ENCODE peak calls at places on chromosomes 7 and 10, in ten cellular contexts. Q is mesendoderm; B is lower lobe of right lung; D is Peyer's patch; H is CD8-positive, alpha-beta T cell; L is cardiac muscle cell; Y is NB4; M is CD4-positive, CD25-positive, alpha-beta regulatory T cell; V is adrenal gland; W is NT2/D1. A is an unnamed sample.

GRCh38 chr7:5139998-5140397 is 50.0 kb upstream of the WIPI2 start:
- DNase-seq in Q (peak), B (no peak), D (no peak), H (no peak), L (peak), Y (peak), M (no peak), V (peak), W (peak), A (no peak)

GRCh38 chr10:19629559-19629958 is 186.7 kb upstream of the PLXDC2 start:
- DNase-seq in Q (peak), B (peak), D (no peak), H (no peak), L (peak), Y (peak), M (no peak), V (peak), W (no peak), A (no peak)

GRCh38 chr7:92794846-92795245 is 41.5 kb downstream of the CDK6 start:
- DNase-seq in Q (no peak), B (no peak), D (no peak), H (no peak), L (no peak), Y (no peak), M (no peak), V (no peak), W (no peak), A (no peak)

GRCh38 chr7:129401228-129401967 is 32.8 kb upstream of the STRIP2 start:
- DNase-seq in Q (peak), B (no peak), D (no peak), H (no peak), L (no peak), Y (peak), M (no peak), V (no peak), W (no peak), A (no peak)

GRCh38 chr7:106285801-106286492 is 1.2 kb upstream of the NAMPT start:
- DNase-seq in Q (no peak), B (no peak), D (no peak), H (no peak), L (peak), Y (peak), M (peak), V (peak), W (no peak), A (peak)

GRCh38 chr7:55526770-55527169 is 45.5 kb downstream of the VOPP1 start:
- DNase-seq in Q (peak), B (no peak), D (no peak), H (no peak), L (no peak), Y (peak), M (no peak), V (no peak), W (peak), A (no peak)

GRCh38 chr10:77756319-77757232 is 119.0 kb upstream of the KCNMA1 start:
- DNase-seq in Q (peak), B (no peak), D (no peak), H (no peak), L (peak), Y (peak), M (no peak), V (peak), W (peak), A (no peak)

GRCh38 chr7:69663911-69664310 is 65.6 kb downstream of the AUTS2 start:
- DNase-seq in Q (no peak), B (no peak), D (no peak), H (no peak), L (no peak), Y (no peak), M (no peak), V (no peak), W (no peak), A (no peak)

GRCh38 chr10:44539178-44539577 is 154.3 kb upstream of the CXCL12 start:
- DNase-seq in Q (no peak), B (no peak), D (no peak), H (no peak), L (no peak), Y (no peak), M (no peak), V (no peak), W (no peak), A (no peak)

GRCh38 chr7:115005942-115006341 is 84.0 kb downstream of the MDFIC start:
- DNase-seq in Q (peak), B (no peak), D (no peak), H (no peak), L (no peak), Y (no peak), M (no peak), V (no peak), W (peak), A (no peak)

GRCh38 chr10:101843032-101843991 is at the start of gene KCNIP2:
- DNase-seq in Q (peak), B (peak), D (no peak), H (no peak), L (no peak), Y (peak), M (peak), V (peak), W (peak), A (no peak)

DNA sequence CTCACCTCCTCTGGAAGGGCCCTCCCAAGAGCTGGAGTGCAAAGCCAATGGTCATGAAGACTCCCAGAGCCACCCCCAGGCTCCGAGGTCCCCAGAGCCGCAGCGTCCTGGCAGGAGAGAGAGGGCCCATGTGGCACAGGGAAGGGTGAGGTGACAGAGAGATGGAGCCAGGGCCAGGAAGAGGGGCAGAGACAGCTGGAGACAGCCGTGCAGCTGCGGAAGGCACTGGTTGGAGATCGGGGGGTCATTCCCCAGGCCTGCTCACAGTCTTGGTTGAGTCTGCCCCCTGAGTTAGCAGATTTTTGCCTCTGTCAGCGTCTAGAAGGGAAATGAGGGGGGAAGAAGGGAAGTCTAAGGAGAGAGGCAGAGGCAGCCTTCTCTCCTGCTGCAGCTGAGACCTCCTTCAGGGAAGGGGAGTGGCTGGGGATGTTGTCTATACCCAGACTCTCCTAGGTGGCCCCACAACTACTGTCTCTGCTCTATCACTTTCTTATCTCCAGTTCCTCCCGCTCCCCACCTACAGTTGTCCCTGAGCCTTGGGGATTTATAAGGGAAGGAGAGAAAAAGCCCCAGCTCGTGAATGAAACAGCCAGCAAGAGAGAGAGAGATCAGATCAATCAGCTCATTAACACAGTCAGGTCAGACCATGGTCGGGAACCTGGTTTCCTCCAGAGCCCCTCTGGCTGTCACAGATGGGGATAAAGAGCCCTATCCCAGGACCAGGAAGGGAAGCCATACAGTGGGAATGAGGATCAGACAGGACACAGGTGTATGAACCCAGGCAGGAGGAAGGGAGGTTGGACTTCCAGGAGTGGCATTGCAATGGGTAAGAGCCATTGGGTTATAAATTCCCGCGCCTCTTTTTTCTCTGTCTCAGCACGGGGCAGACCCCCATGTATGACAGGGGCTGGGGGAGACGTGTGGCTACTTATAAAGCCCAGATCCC is 1.2 kb downstream of the GAL3ST4 start:
- DNase-seq in Q (peak), B (no peak), D (peak), H (no peak), L (no peak), Y (peak), M (no peak), V (no peak), W (no peak), A (no peak)
- H3K4me3 ChIP-seq in Q (no peak), B (peak), D (peak), H (peak), L (peak), Y (no peak), M (peak), V (no peak), W (peak), A (no peak)

DNA sequence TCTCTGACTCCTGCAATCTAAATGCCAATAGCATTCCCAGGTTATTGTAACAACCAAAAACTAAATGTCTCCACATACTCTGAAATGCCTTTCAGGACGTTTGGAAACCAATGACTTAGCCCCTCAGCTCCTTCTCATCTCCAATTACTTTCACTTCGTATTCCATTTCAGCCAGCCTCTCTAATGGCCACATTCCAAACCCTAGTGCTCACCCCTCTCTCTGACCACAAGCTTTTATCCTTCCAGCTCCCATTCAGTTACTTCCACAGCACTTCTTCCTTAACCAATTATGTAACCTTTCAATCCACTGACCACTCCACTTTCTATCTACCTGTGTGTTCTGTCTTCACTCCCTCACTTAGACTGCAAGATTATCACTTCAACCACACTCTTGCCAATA is 4.3 kb downstream of the NOC3L start:
- DNase-seq in Q (peak), B (no peak), D (no peak), H (no peak), L (peak), Y (no peak), M (no peak), V (no peak), W (peak), A (no peak)
- H3K4me3 ChIP-seq in Q (no peak), B (no peak), D (no peak), H (no peak), L (no peak), Y (no peak), M (no peak), V (no peak), W (no peak), A (no peak)

DNA sequence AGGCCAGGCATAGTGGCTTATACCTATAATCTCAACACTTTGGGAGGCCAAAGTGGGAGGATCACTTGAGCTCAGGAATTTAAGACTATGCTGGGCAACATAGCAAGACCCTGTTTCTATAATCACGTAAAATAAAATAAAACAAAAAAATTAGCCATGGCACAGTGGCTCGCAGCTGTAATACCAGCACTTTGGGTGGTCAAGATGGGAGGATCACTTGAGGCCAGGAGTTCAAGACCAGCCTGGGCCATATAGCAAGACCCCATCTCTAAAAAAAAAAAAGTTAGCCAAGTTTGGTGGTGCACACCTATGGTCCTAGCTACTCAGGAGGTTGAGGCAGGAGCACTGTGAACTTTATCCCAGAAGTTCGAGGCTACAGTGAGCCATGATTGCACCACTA is 30.9 kb downstream of the DNA2 start:
- DNase-seq in Q (no peak), B (no peak), D (no peak), H (no peak), L (no peak), Y (no peak), M (no peak), V (no peak), W (no peak), A (no peak)
- H3K4me3 ChIP-seq in Q (no peak), B (no peak), D (no peak), H (no peak), L (no peak), Y (no peak), M (no peak), V (no peak), W (no peak), A (no peak)

DNA sequence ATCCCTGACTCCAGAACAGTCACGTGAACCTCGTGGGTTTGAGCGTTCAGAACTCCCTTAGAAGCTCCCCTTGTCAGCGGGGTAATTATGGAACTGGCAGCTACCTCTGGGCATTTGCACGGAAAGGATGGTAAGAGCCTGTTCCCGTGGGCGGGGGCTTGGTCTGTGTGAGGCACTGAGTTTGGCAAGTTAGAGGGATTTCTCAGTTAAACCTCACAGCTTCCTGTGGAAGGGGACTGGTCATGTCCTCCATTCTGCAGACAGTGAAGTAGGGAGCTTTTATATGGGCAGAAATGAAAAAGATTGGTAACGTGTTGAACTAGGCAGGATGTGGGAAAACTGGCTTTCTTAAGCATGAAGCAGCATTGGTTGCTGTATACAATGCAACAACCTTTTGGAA is 16.0 kb downstream of the PALD1 start:
- DNase-seq in Q (no peak), B (peak), D (no peak), H (no peak), L (no peak), Y (peak), M (no peak), V (no peak), W (no peak), A (no peak)
- H3K4me3 ChIP-seq in Q (no peak), B (peak), D (no peak), H (no peak), L (no peak), Y (peak), M (no peak), V (no peak), W (no peak), A (no peak)

GRCh38 chr10:127148066-127148932 is 48.1 kb downstream of the INSYN2A start:
- DNase-seq in Q (peak), B (no peak), D (no peak), H (no peak), L (peak), Y (peak), M (no peak), V (no peak), W (no peak), A (no peak)

GRCh38 chr10:127151541-127151940 is 44.9 kb downstream of the INSYN2A start:
- DNase-seq in Q (peak), B (no peak), D (no peak), H (no peak), L (no peak), Y (no peak), M (no peak), V (no peak), W (no peak), A (no peak)

GRCh38 chr10:127150136-127150535 is 46.3 kb downstream of the INSYN2A start:
- DNase-seq in Q (peak), B (no peak), D (no peak), H (no peak), L (peak), Y (no peak), M (no peak), V (no peak), W (no peak), A (no peak)

GRCh38 chr10:127149613-127150081 is 46.7 kb downstream of the INSYN2A start:
- DNase-seq in Q (peak), B (no peak), D (no peak), H (no peak), L (peak), Y (no peak), M (no peak), V (no peak), W (peak), A (no peak)

DNA sequence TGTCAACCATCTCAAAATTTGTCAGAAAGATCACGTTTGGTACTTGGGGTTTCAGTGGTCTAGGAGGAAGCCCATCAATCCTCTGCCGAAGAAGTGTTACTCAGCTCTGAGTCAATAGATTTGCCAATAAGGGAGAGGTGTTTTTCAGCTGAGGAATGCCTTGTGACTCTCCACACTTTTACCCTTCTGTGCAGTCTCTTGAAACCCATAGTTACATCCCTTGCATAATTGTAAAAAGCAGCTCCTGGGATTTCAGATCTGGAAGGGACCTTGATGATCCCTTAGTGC is 47.5 kb downstream of the INSYN2A start:
- DNase-seq in Q (peak), B (no peak), D (no peak), H (no peak), L (peak), Y (peak), M (no peak), V (no peak), W (no peak), A (no peak)
- H3K4me3 ChIP-seq in Q (no peak), B (no peak), D (no peak), H (no peak), L (no peak), Y (no peak), M (no peak), V (no peak), W (no peak), A (no peak)

GRCh38 chr7:50331564-50332208 is 27.2 kb downstream of the IKZF1 start:
- DNase-seq in Q (no peak), B (no peak), D (no peak), H (no peak), L (no peak), Y (no peak), M (peak), V (no peak), W (no peak), A (no peak)
- H3K4me3 ChIP-seq in Q (no peak), B (no peak), D (no peak), H (no peak), L (no peak), Y (no peak), M (peak), V (no peak), W (no peak), A (peak)

GRCh38 chr10:133441780-133442179 is 12.0 kb upstream of the SCART1 start:
- DNase-seq in Q (no peak), B (no peak), D (no peak), H (no peak), L (no peak), Y (no peak), M (no peak), V (no peak), W (no peak), A (no peak)
- H3K4me3 ChIP-seq in Q (no peak), B (no peak), D (no peak), H (no peak), L (no peak), Y (no peak), M (no peak), V (no peak), W (no peak), A (no peak)

GRCh38 chr7:150341263-150342118 is at the start of gene RARRES2:
- DNase-seq in Q (peak), B (no peak), D (peak), H (no peak), L (peak), Y (no peak), M (no peak), V (peak), W (no peak), A (no peak)
- H3K4me3 ChIP-seq in Q (peak), B (peak), D (peak), H (no peak), L (peak), Y (no peak), M (no peak), V (peak), W (peak), A (no peak)

DNA sequence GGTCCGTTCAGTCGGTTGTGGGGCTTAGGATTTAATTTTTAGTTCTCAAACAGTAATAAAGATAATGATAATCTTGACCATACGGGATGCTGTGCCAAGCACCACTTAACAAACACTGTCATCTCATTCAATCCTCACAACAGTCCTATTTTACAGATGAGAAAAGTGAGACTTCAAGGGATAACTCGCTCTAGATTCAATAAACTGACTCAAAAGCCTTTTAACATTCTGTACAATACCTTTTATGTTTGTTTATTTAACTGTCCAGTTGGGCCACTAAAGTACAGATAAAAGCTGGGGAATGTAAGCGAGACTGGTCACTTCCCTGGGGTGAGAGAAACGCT is 437 bp upstream of the CFAP69 start:
- DNase-seq in Q (no peak), B (no peak), D (no peak), H (no peak), L (no peak), Y (no peak), M (no peak), V (no peak), W (no peak), A (no peak)
- H3K4me3 ChIP-seq in Q (peak), B (peak), D (peak), H (peak), L (peak), Y (peak), M (peak), V (peak), W (peak), A (peak)

A was measured in GM12864.